ENCODE peak calls at places on chromosomes 16 and 17, in ten cellular contexts. J is tibial nerve, L is RWPE1, Y is transverse colon, H is upper lobe of right lung, D is brain microvascular endothelial cell, I is AG10803, P is HFFc6, Z is neural crest cell, U is cardiac fibroblast. A is an unnamed sample.

GRCh38 chr16:305916-306315 is 23.0 kb downstream of the PDIA2 start:
- DNase-seq in J (no peak), L (no peak), Y (no peak), H (no peak), D (no peak), I (no peak), P (no peak), Z (no peak), U (no peak), A (no peak)

GRCh38 chr17:40331743-40332641 is 23.0 kb downstream of the RARA start:
- DNase-seq in J (peak; percentile 83), L (no peak), Y (peak; percentile 64), H (peak; percentile 92), D (no peak), I (peak; percentile 60), P (no peak), Z (no peak), U (peak; percentile 97), A (no peak)

GRCh38 chr17:42679001-42679491 is 2.3 kb upstream of the PLEKHH3 start:
- DNase-seq in J (no peak), L (peak; percentile 70), Y (peak; percentile 76), H (peak; percentile 78), D (peak; percentile 45), I (peak; percentile 35), P (no peak), Z (no peak), U (peak; percentile 60), A (peak; percentile 59)

GRCh38 chr16:74730049-74730683 is 29.5 kb upstream of the MLKL start:
- DNase-seq in J (no peak), L (peak; percentile 46), Y (peak; percentile 73), H (no peak), D (no peak), I (no peak), P (no peak), Z (no peak), U (no peak), A (no peak)

GRCh38 chr16:23573822-23574221 is 16.3 kb downstream of the UBFD1 start:
- DNase-seq in J (no peak), L (no peak), Y (no peak), H (no peak), D (no peak), I (no peak), P (no peak), Z (no peak), U (no peak), A (no peak)

GRCh38 chr16:66889622-66890021 is 9.3 kb downstream of the PDP2 start:
- DNase-seq in J (no peak), L (no peak), Y (no peak), H (no peak), D (no peak), I (no peak), P (no peak), Z (no peak), U (no peak), A (no peak)

GRCh38 chr17:33811006-33811760 is 443.9 kb upstream of the CCL2 start:
- DNase-seq in J (no peak), L (no peak), Y (no peak), H (no peak), D (no peak), I (no peak), P (no peak), Z (no peak), U (no peak), A (no peak)

GRCh38 chr16:55495616-55496289 is 13.1 kb upstream of the LPCAT2 start:
- DNase-seq in J (no peak), L (peak; percentile 37), Y (no peak), H (no peak), D (peak; percentile 55), I (peak; percentile 93), P (peak; percentile 97), Z (no peak), U (peak; percentile 41), A (peak; percentile 5)

GRCh38 chr16:47664653-47665325 is 203.7 kb downstream of the PHKB start:
- DNase-seq in J (no peak), L (no peak), Y (peak; percentile 65), H (no peak), D (no peak), I (no peak), P (no peak), Z (no peak), U (no peak), A (no peak)

GRCh38 chr17:17180141-17180603 is 26.0 kb downstream of the PLD6 start:
- DNase-seq in J (no peak), L (no peak), Y (no peak), H (no peak), D (no peak), I (no peak), P (no peak), Z (no peak), U (no peak), A (no peak)

GRCh38 chr16:13634921-13635320 is 285.0 kb upstream of the ERCC4 start:
- DNase-seq in J (no peak), L (no peak), Y (no peak), H (no peak), D (no peak), I (no peak), P (no peak), Z (no peak), U (no peak), A (no peak)

GRCh38 chr16:88685156-88686061 is 898 bp downstream of the SNAI3 start:
- DNase-seq in J (no peak), L (peak; percentile 64), Y (peak; percentile 50), H (peak; percentile 75), D (peak; percentile 48), I (peak; percentile 51), P (peak; percentile 71), Z (no peak), U (peak; percentile 59), A (no peak)

GRCh38 chr17:77279448-77280303 is 138.9 kb downstream of the SEC14L1 start:
- DNase-seq in J (no peak), L (peak; percentile 90), Y (peak; percentile 29), H (peak; percentile 93), D (no peak), I (peak; percentile 28), P (no peak), Z (no peak), U (peak; percentile 95), A (no peak)

GRCh38 chr16:15609286-15609649 is 33.7 kb downstream of the MARF1 start:
- DNase-seq in J (no peak), L (no peak), Y (no peak), H (no peak), D (no peak), I (no peak), P (no peak), Z (no peak), U (peak; percentile 16), A (no peak)

GRCh38 chr17:7633093-7633492 is 3.2 kb downstream of the SHBG start:
- DNase-seq in J (no peak), L (no peak), Y (no peak), H (no peak), D (no peak), I (no peak), P (no peak), Z (no peak), U (no peak), A (no peak)
- TF ChIP-seq CTCF in J (no peak), L (no peak), Y (no peak), H (no peak), D (peak; percentile 17), I (no peak), P (no peak), Z (no peak), U (no peak), A (no peak)

GRCh38 chr17:64017381-64017980 is 3.0 kb downstream of the ICAM2 start:
- DNase-seq in J (no peak), L (no peak), Y (no peak), H (no peak), D (no peak), I (no peak), P (no peak), Z (no peak), U (no peak), A (no peak)
- TF ChIP-seq CTCF in J (no peak), L (no peak), Y (peak; percentile 31), H (peak; percentile 34), D (no peak), I (peak; percentile 36), P (peak; percentile 72), Z (peak; percentile 54), U (peak; percentile 38), A (no peak)

DNA sequence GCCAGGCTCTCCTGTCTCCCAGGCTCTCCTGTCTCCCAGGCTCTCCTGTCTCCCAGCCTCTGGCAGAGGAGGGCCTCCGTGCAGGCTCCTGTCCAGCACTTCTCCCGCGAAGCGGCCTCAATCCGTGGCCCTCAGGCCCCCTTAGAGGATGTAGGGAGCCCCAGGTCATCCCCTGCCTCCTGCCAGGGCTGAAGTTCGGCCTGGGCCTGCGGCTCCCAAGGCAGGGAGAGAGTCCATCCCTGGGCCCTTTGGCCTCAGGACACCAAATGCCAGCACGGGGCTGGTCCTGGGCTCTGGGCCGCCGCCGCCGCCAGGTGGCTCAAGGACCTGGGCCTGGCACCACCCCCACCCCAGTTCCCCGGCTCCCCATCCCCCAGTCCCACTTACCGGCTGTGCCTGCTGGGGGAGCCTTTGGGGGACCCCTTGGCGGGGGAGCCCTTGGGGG is 370 bp downstream of the EVPL start:
- DNase-seq in J (no peak), L (no peak), Y (no peak), H (peak; percentile 85), D (no peak), I (no peak), P (no peak), Z (no peak), U (no peak), A (no peak)
- TF ChIP-seq CTCF in J (no peak), L (no peak), Y (peak; percentile 33), H (peak; percentile 14), D (no peak), I (no peak), P (no peak), Z (no peak), U (no peak), A (no peak)

DNA sequence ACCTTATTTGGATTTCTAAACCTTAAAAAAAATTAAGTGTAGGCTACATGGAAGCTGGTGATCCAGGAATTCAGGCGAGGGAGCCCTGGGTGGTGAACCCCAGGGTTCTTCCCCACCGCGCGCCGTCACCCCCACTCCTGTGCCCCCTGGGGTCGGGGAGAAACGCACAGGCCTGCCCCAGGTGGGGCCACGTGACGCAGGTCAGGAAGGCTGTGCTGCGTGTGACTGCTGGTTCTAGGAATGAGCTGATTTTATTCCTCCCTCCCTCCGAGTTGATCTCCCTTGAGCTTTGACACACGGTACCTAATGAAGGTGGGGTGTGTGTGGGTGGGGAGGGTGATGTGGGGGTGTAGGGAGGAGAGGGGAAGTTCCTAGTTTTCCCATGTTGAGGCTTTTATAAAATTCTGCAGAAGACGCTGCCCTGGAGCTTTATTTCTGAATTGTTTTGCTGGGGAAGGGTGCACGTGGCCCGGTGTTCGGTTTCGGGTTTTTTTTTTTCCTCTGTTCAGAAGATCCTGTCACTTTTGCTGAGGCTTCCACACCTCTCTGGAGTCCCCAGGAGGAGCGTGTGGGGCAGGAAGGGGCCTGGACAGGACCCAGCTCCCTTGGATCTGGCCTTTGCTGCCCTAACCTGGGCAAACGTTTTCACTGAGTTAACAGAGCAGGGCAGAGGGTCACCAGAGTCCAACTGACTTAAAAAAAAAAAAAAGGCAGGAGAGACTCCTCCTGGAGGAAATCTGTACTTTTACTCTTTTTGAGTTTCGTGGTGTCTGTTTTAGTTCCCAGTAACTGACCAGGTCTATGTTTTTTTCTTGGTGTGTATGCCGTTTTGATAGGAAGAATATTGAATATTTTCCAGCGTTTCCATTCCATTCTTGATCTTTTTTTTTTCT is 55.8 kb upstream of the GSE1 start:
- DNase-seq in J (no peak), L (peak; percentile 81), Y (peak; percentile 71), H (peak; percentile 80), D (no peak), I (no peak), P (no peak), Z (no peak), U (peak; percentile 34), A (no peak)
- TF ChIP-seq CTCF in J (no peak), L (peak; percentile 33), Y (no peak), H (no peak), D (peak; percentile 3), I (peak; percentile 31), P (peak; percentile 57), Z (peak; percentile 42), U (no peak), A (no peak)

A was measured in GM13976.